ENCODE peak calls at places on chromosome 13, in eight cellular contexts. One of them, this sample, is unnamed.

GRCh38 chr13:48222358-48223015 is 10.5 kb upstream of the ITM2B start:
- DNase-seq in foreskin fibroblast: no peak
- DNase-seq in coronary artery: no peak
- DNase-seq in pancreas: no peak
- DNase-seq in ovary: peak; percentile 62
- DNase-seq in tibial nerve: peak; percentile 65
- DNase-seq in choroid plexus epithelial cell: peak; percentile 75
- DNase-seq in left lung: peak; percentile 81
- DNase-seq in this sample: peak; percentile 27

GRCh38 chr13:26342898-26343297 is 89.0 kb downstream of the CDK8 start:
- DNase-seq in ovary: no peak
- DNase-seq in foreskin fibroblast: no peak
- DNase-seq in pancreas: no peak
- DNase-seq in left lung: no peak
- DNase-seq in tibial nerve: no peak
- DNase-seq in choroid plexus epithelial cell: no peak
- DNase-seq in coronary artery: no peak
- DNase-seq in this sample: no peak

GRCh38 chr13:98443329-98443728 is 133.6 kb downstream of the STK24 start:
- DNase-seq in pancreas: no peak
- DNase-seq in choroid plexus epithelial cell: peak; percentile 54
- DNase-seq in ovary: no peak
- DNase-seq in tibial nerve: no peak
- DNase-seq in coronary artery: no peak
- DNase-seq in left lung: no peak
- DNase-seq in foreskin fibroblast: peak; percentile 89
- DNase-seq in this sample: peak; percentile 55

GRCh38 chr13:98353750-98354149 is 176.7 kb upstream of the RNF113B start:
- DNase-seq in coronary artery: no peak
- DNase-seq in pancreas: no peak
- DNase-seq in tibial nerve: no peak
- DNase-seq in left lung: no peak
- DNase-seq in foreskin fibroblast: no peak
- DNase-seq in choroid plexus epithelial cell: no peak
- DNase-seq in ovary: no peak
- DNase-seq in this sample: peak; percentile 32

GRCh38 chr13:62061751-62062150 is 646.1 kb upstream of the PCDH20 start:
- DNase-seq in foreskin fibroblast: no peak
- DNase-seq in ovary: no peak
- DNase-seq in choroid plexus epithelial cell: no peak
- DNase-seq in left lung: no peak
- DNase-seq in coronary artery: no peak
- DNase-seq in tibial nerve: no peak
- DNase-seq in pancreas: no peak
- DNase-seq in this sample: no peak

GRCh38 chr13:25170554-25171107 is 1.5 kb downstream of the AMER2 start:
- DNase-seq in choroid plexus epithelial cell: peak; percentile 4
- DNase-seq in coronary artery: no peak
- DNase-seq in pancreas: no peak
- DNase-seq in left lung: peak; percentile 76
- DNase-seq in foreskin fibroblast: no peak
- DNase-seq in ovary: no peak
- DNase-seq in tibial nerve: no peak
- DNase-seq in this sample: no peak

GRCh38 chr13:91375119-91375729 is 23.2 kb upstream of the GPC5 start:
- DNase-seq in choroid plexus epithelial cell: peak; percentile 49
- DNase-seq in coronary artery: no peak
- DNase-seq in tibial nerve: no peak
- DNase-seq in left lung: no peak
- DNase-seq in ovary: no peak
- DNase-seq in foreskin fibroblast: no peak
- DNase-seq in pancreas: no peak
- DNase-seq in this sample: peak; percentile 17

GRCh38 chr13:29893438-29893837 is 43.0 kb upstream of the UBL3 start:
- DNase-seq in left lung: no peak
- DNase-seq in pancreas: no peak
- DNase-seq in coronary artery: no peak
- DNase-seq in foreskin fibroblast: peak; percentile 49
- DNase-seq in ovary: no peak
- DNase-seq in tibial nerve: no peak
- DNase-seq in choroid plexus epithelial cell: no peak
- DNase-seq in this sample: no peak

GRCh38 chr13:45521292-45521691 is 56.6 kb downstream of the COG3 start:
- DNase-seq in coronary artery: no peak
- DNase-seq in choroid plexus epithelial cell: peak; percentile 81
- DNase-seq in tibial nerve: peak; percentile 7
- DNase-seq in left lung: no peak
- DNase-seq in ovary: no peak
- DNase-seq in pancreas: no peak
- DNase-seq in foreskin fibroblast: peak; percentile 75
- DNase-seq in this sample: peak; percentile 77

GRCh38 chr13:48944221-48944620 is 31.5 kb upstream of the FNDC3A start:
- DNase-seq in choroid plexus epithelial cell: no peak
- DNase-seq in left lung: no peak
- DNase-seq in coronary artery: no peak
- DNase-seq in foreskin fibroblast: peak; percentile 6
- DNase-seq in pancreas: no peak
- DNase-seq in tibial nerve: no peak
- DNase-seq in ovary: no peak
- DNase-seq in this sample: no peak

GRCh38 chr13:113561417-113562084 is 23.0 kb upstream of the TFDP1 start:
- DNase-seq in pancreas: no peak
- DNase-seq in ovary: no peak
- DNase-seq in foreskin fibroblast: no peak
- DNase-seq in choroid plexus epithelial cell: no peak
- DNase-seq in left lung: peak; percentile 44
- DNase-seq in coronary artery: peak; percentile 62
- DNase-seq in tibial nerve: no peak
- DNase-seq in this sample: no peak

GRCh38 chr13:100349594-100349993 is 239.0 kb downstream of the GGACT start:
- DNase-seq in coronary artery: no peak
- DNase-seq in left lung: no peak
- DNase-seq in ovary: no peak
- DNase-seq in tibial nerve: no peak
- DNase-seq in foreskin fibroblast: no peak
- DNase-seq in pancreas: no peak
- DNase-seq in choroid plexus epithelial cell: no peak
- DNase-seq in this sample: no peak

GRCh38 chr13:30158774-30159445 is 148.4 kb downstream of the KATNAL1 start:
- DNase-seq in ovary: no peak
- DNase-seq in foreskin fibroblast: peak; percentile 58
- DNase-seq in left lung: no peak
- DNase-seq in tibial nerve: peak; percentile 64
- DNase-seq in choroid plexus epithelial cell: peak; percentile 89
- DNase-seq in coronary artery: no peak
- DNase-seq in pancreas: no peak
- DNase-seq in this sample: peak; percentile 87

GRCh38 chr13:93039131-93039530 is 187.5 kb upstream of the GPC6 start:
- DNase-seq in tibial nerve: no peak
- DNase-seq in foreskin fibroblast: no peak
- DNase-seq in left lung: no peak
- DNase-seq in pancreas: no peak
- DNase-seq in coronary artery: no peak
- DNase-seq in ovary: no peak
- DNase-seq in choroid plexus epithelial cell: peak; percentile 17
- DNase-seq in this sample: peak; percentile 82

GRCh38 chr13:112744306-112745021 is 54.6 kb downstream of the ATP11A start:
- DNase-seq in pancreas: no peak
- DNase-seq in left lung: no peak
- DNase-seq in choroid plexus epithelial cell: no peak
- DNase-seq in ovary: no peak
- DNase-seq in coronary artery: no peak
- DNase-seq in foreskin fibroblast: peak; percentile 14
- DNase-seq in tibial nerve: no peak
- DNase-seq in this sample: no peak

GRCh38 chr13:32019612-32020233 is 11.9 kb upstream of the FRY start:
- DNase-seq in foreskin fibroblast: peak; percentile 42
- DNase-seq in ovary: peak; percentile 47
- DNase-seq in left lung: no peak
- DNase-seq in coronary artery: no peak
- DNase-seq in pancreas: peak; percentile 31
- DNase-seq in choroid plexus epithelial cell: peak; percentile 92
- DNase-seq in tibial nerve: peak; percentile 67
- DNase-seq in this sample: peak; percentile 76

DNA sequence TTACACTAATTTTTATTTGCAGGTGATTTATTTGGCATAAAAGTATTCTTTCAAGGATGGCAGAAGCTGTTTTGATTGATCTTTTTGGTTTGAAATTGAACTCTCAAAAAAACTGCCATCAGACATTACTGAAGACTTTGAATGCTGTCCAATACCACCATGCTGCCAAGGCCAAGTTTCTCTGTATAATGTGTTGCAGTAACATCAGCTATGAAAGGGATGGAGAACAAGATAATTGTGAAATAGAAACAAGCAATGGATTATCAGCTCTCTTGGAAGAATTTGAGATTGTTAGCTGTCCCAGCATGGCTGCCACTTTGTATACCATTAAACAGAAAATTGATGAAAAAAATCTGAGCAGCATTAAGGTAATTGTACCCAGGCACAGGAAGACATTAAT is 1.2 kb downstream of the LACC1 start:
- DNase-seq in foreskin fibroblast: no peak
- DNase-seq in left lung: no peak
- DNase-seq in pancreas: no peak
- DNase-seq in coronary artery: no peak
- DNase-seq in ovary: no peak
- DNase-seq in tibial nerve: no peak
- DNase-seq in choroid plexus epithelial cell: no peak
- DNase-seq in this sample: no peak
- H3K4me3 ChIP-seq in foreskin fibroblast: no peak overlapping the region
- H3K4me3 ChIP-seq in left lung: no peak overlapping the region
- H3K4me3 ChIP-seq in pancreas: no peak overlapping the region
- H3K4me3 ChIP-seq in coronary artery: no peak overlapping the region
- H3K4me3 ChIP-seq in ovary: no peak overlapping the region
- H3K4me3 ChIP-seq in tibial nerve: no peak overlapping the region
- H3K4me3 ChIP-seq in choroid plexus epithelial cell: no peak overlapping the region
- H3K4me3 ChIP-seq in this sample: no peak overlapping the region

GRCh38 chr13:55570371-55570770 is 1570.3 kb upstream of the PRR20A start:
- DNase-seq in pancreas: no peak
- DNase-seq in tibial nerve: no peak
- DNase-seq in left lung: no peak
- DNase-seq in coronary artery: no peak
- DNase-seq in foreskin fibroblast: no peak
- DNase-seq in choroid plexus epithelial cell: no peak
- DNase-seq in ovary: no peak
- DNase-seq in this sample: no peak
- TF ChIP-seq CTCF in pancreas: no peak
- TF ChIP-seq CTCF in tibial nerve: no peak
- TF ChIP-seq CTCF in left lung: no peak
- TF ChIP-seq CTCF in coronary artery: no peak
- TF ChIP-seq CTCF in foreskin fibroblast: no peak
- TF ChIP-seq CTCF in choroid plexus epithelial cell: no peak
- TF ChIP-seq CTCF in ovary: no peak
- TF ChIP-seq CTCF in this sample: no peak

GRCh38 chr13:110832531-110832930 is 82.3 kb downstream of the ANKRD10 start:
- DNase-seq in left lung: no peak
- DNase-seq in choroid plexus epithelial cell: no peak
- DNase-seq in pancreas: no peak
- DNase-seq in ovary: no peak
- DNase-seq in coronary artery: no peak
- DNase-seq in tibial nerve: no peak
- DNase-seq in foreskin fibroblast: no peak
- DNase-seq in this sample: no peak
- H3K4me3 ChIP-seq in left lung: no peak overlapping the region
- H3K4me3 ChIP-seq in choroid plexus epithelial cell: no peak overlapping the region
- H3K4me3 ChIP-seq in pancreas: no peak overlapping the region
- H3K4me3 ChIP-seq in ovary: no peak overlapping the region
- H3K4me3 ChIP-seq in coronary artery: no peak overlapping the region
- H3K4me3 ChIP-seq in tibial nerve: no peak overlapping the region
- H3K4me3 ChIP-seq in foreskin fibroblast: no peak overlapping the region
- H3K4me3 ChIP-seq in this sample: no peak overlapping the region

DNA sequence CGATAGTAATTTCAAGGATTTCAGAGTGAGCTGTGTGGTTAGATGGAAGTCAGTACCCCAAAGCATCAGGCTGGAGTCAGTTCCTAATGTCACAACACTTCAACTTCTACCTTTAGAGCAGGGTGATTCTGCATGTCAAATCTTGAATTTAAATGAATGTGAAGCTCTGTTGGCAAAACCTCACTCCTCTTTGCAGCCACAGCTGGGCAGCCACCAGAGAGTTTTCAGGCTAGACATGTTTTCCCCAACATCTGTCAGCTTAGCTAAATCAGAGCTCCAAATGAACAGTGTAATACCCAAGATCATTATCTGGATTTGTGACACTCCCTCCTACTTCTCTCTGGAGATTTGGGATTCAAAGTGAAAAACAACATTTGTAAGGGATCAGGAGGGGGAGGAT is 33.7 kb upstream of the OLFM4 start:
- DNase-seq in left lung: no peak
- DNase-seq in choroid plexus epithelial cell: no peak
- DNase-seq in tibial nerve: no peak
- DNase-seq in ovary: no peak
- DNase-seq in foreskin fibroblast: no peak
- DNase-seq in pancreas: no peak
- DNase-seq in coronary artery: no peak
- DNase-seq in this sample: no peak
- TF ChIP-seq CTCF in left lung: no peak
- TF ChIP-seq CTCF in choroid plexus epithelial cell: no peak
- TF ChIP-seq CTCF in tibial nerve: no peak
- TF ChIP-seq CTCF in ovary: no peak
- TF ChIP-seq CTCF in foreskin fibroblast: no peak
- TF ChIP-seq CTCF in pancreas: no peak
- TF ChIP-seq CTCF in coronary artery: no peak
- TF ChIP-seq CTCF in this sample: no peak

GRCh38 chr13:108494991-108495661 is 134.3 kb upstream of the MYO16 start:
- DNase-seq in left lung: no peak
- DNase-seq in choroid plexus epithelial cell: peak; percentile 26
- DNase-seq in foreskin fibroblast: no peak
- DNase-seq in pancreas: no peak
- DNase-seq in ovary: no peak
- DNase-seq in coronary artery: no peak
- DNase-seq in tibial nerve: no peak
- DNase-seq in this sample: peak; percentile 26

GRCh38 chr13:108496364-108497215 is 132.8 kb upstream of the MYO16 start:
- DNase-seq in pancreas: no peak
- DNase-seq in choroid plexus epithelial cell: peak; percentile 43
- DNase-seq in coronary artery: no peak
- DNase-seq in tibial nerve: no peak
- DNase-seq in left lung: no peak
- DNase-seq in ovary: no peak
- DNase-seq in foreskin fibroblast: no peak
- DNase-seq in this sample: peak; percentile 23

GRCh38 chr13:108495686-108496363 is 133.6 kb upstream of the MYO16 start:
- DNase-seq in tibial nerve: no peak
- DNase-seq in ovary: no peak
- DNase-seq in pancreas: no peak
- DNase-seq in coronary artery: no peak
- DNase-seq in choroid plexus epithelial cell: peak; percentile 23
- DNase-seq in left lung: peak; percentile 82
- DNase-seq in foreskin fibroblast: no peak
- DNase-seq in this sample: peak; percentile 39
- H3K4me3 ChIP-seq in tibial nerve: peak overlapping the region; percentile 46
- H3K4me3 ChIP-seq in ovary: no peak overlapping the region
- H3K4me3 ChIP-seq in pancreas: no peak overlapping the region
- H3K4me3 ChIP-seq in coronary artery: peak overlapping the region; percentile 66
- H3K4me3 ChIP-seq in choroid plexus epithelial cell: peak overlapping the region; percentile 51
- H3K4me3 ChIP-seq in left lung: peak overlapping the region; percentile 38
- H3K4me3 ChIP-seq in foreskin fibroblast: no peak overlapping the region
- H3K4me3 ChIP-seq in this sample: peak overlapping the region; percentile 45

This sample was measured in astrocyte of the spinal cord.